ENCODE peak calls at places on chromosomes 2 and 18, in four cellular contexts. R, D, E and X are unnamed samples.

GRCh38 chr2:82330104-82330503 is 2025.6 kb upstream of the LRRTM1 start:
- DNase-seq in R (no peak), E (no peak), D (no peak), X (no peak)

GRCh38 chr2:28565720-28566295 is 69.9 kb downstream of the PLB1 start:
- DNase-seq in E (no peak), R (no peak), D (no peak), X (no peak)

GRCh38 chr2:205712983-205713531 is 30.8 kb downstream of the NRP2 start:
- DNase-seq in E (no peak), D (no peak), R (no peak), X (no peak)

GRCh38 chr2:175275499-175275898 is 94.0 kb upstream of the ATP5MC3 start:
- DNase-seq in E (no peak), R (no peak), D (no peak), X (no peak)

GRCh38 chr2:165203689-165204559 is at the start of gene SCN3A:
- DNase-seq in E (peak), D (no peak), R (peak), X (no peak)

GRCh38 chr2:198186257-198186656 is 381.9 kb downstream of the PLCL1 start:
- DNase-seq in D (no peak), R (no peak), E (no peak), X (no peak)

GRCh38 chr2:35871672-35872071 is 483.9 kb upstream of the CRIM1 start:
- DNase-seq in E (peak), R (no peak), D (no peak), X (no peak)

GRCh38 chr2:240138275-240138984 is 2.0 kb downstream of the OTOS start:
- DNase-seq in E (no peak), D (no peak), R (no peak), X (no peak)

GRCh38 chr2:161321944-161322343 is 13.7 kb downstream of the PSMD14 start:
- DNase-seq in R (no peak), E (no peak), D (no peak), X (no peak)

GRCh38 chr2:42914314-42914713 is 121.9 kb upstream of the HAAO start:
- DNase-seq in D (no peak), R (no peak), E (no peak), X (no peak)

GRCh38 chr2:189442468-189442867 is 1.2 kb downstream of the WDR75 start:
- DNase-seq in R (no peak), E (no peak), D (no peak), X (no peak)

GRCh38 chr2:196131949-196132925 is 39.1 kb downstream of the STK17B start:
- DNase-seq in E (no peak), D (no peak), R (no peak), X (no peak)

GRCh38 chr2:156476516-156477206 is 40.5 kb downstream of the GPD2 start:
- DNase-seq in E (no peak), R (no peak), D (peak), X (no peak)

GRCh38 chr2:28327963-28328922 is 64.4 kb upstream of the FOSL2 start:
- DNase-seq in D (no peak), E (no peak), R (no peak), X (no peak)

GRCh38 chr2:73862987-73863386 is 29.8 kb upstream of the ACTG2 start:
- DNase-seq in R (no peak), D (no peak), E (no peak), X (no peak)

GRCh38 chr2:20625920-20626697 is 24.8 kb downstream of the HS1BP3 start:
- DNase-seq in D (no peak), E (no peak), R (no peak), X (no peak)

GRCh38 chr18:46915800-46916550 is 1.3 kb downstream of the PIAS2 start:
- DNase-seq in E (no peak), D (no peak), R (peak), X (no peak)

GRCh38 chr18:44682181-44682870 is 1.6 kb downstream of the SETBP1 start:
- DNase-seq in E (no peak), R (no peak), D (no peak), X (no peak)

GRCh38 chr18:44681611-44682010 is 923 bp downstream of the SETBP1 start:
- DNase-seq in R (no peak), E (no peak), D (no peak), X (no peak)

GRCh38 chr18:44679912-44680270 is 797 bp upstream of the SETBP1 start:
- DNase-seq in E (no peak), R (no peak), D (no peak), X (no peak)

GRCh38 chr18:44680271-44681038 is at the start of gene SETBP1:
- DNase-seq in R (no peak), D (no peak), E (no peak), X (no peak)

GRCh38 chr18:44681039-44681595 is 429 bp downstream of the SETBP1 start:
- DNase-seq in E (no peak), R (no peak), D (no peak), X (no peak)
- TF ChIP-seq EZH2 in E (no peak), R (no peak), D (peak), X (no peak)

DNA sequence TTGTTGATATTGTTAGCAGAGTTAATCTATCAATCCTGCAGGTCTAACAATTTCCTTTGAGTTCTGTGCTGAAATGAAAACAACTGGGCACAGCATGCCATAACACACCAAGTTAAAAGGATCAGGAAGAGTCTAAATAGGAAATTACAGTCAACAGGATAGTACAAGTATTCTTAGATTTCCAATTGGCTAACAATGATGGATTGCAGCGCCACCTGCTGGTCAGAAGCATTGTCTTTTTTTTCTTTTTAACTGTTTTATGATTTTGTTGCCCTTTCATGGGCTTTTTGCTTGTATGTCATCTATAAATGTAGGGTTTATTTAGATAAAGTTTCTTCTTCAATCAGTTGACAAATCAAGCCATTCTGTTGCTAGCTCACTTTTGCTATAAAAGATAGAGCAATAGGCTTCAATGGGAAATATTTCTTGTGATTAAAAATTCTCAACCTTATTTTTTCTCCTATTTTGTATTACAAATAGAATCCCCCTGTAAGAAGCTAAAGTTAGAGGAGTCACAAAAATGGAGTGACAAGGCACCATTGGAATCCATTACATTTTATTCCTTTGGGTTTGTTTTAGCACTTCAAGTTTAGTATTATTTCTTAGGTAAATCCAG is 40.8 kb upstream of the RPRM start:
- DNase-seq in E (peak), D (peak), R (peak), X (peak)
- TF ChIP-seq BRCA1 in E (no peak), D (no peak), R (no peak), X (no peak)

DNA sequence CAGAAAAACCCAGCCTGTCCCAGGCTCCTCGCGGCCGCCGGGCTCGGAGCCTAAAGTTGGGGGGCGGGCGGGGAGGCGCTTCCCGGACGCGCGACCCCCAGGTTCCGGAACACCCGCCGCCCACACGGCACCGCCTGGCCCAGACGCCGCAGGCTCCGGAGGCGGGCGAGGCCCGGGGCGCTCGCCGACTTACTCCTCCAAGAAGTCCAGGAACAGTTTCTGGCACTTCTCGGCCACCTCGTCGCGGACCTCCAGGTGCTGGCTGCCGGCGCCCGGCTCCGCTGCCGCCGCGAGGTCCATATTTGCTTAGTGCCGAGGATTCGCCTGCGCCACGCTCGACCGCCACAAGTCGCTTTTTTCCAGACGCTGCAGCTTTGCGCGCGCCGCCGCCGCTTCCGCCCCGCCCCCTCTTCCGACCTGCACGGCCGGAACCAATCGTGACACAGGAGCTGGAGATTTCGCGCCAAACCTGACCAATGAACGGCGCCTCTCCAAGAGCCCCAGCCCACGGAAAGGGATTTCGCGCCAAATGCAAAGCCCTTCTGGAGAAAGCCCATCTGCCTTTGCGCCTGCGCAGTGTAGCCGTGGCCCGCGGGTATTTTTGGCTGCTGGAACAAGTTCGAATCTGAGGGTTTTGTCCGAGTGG is at the start of gene MCM6:
- DNase-seq in R (peak), D (peak), E (peak), X (peak)
- TF ChIP-seq CTCF in R (no peak), D (no peak), E (no peak), X (no peak)

GRCh38 chr2:58239243-58239642 is 1.9 kb downstream of the FANCL start:
- DNase-seq in R (no peak), E (no peak), D (no peak), X (no peak)

GRCh38 chr2:58237741-58238140 is 3.4 kb downstream of the FANCL start:
- DNase-seq in E (no peak), D (no peak), R (peak), X (no peak)

GRCh38 chr2:58240595-58240937 is 559 bp downstream of the FANCL start:
- DNase-seq in D (no peak), E (peak), R (peak), X (no peak)

GRCh38 chr2:58235988-58236387 is 5.1 kb downstream of the FANCL start:
- DNase-seq in E (no peak), R (no peak), D (no peak), X (no peak)

DNA sequence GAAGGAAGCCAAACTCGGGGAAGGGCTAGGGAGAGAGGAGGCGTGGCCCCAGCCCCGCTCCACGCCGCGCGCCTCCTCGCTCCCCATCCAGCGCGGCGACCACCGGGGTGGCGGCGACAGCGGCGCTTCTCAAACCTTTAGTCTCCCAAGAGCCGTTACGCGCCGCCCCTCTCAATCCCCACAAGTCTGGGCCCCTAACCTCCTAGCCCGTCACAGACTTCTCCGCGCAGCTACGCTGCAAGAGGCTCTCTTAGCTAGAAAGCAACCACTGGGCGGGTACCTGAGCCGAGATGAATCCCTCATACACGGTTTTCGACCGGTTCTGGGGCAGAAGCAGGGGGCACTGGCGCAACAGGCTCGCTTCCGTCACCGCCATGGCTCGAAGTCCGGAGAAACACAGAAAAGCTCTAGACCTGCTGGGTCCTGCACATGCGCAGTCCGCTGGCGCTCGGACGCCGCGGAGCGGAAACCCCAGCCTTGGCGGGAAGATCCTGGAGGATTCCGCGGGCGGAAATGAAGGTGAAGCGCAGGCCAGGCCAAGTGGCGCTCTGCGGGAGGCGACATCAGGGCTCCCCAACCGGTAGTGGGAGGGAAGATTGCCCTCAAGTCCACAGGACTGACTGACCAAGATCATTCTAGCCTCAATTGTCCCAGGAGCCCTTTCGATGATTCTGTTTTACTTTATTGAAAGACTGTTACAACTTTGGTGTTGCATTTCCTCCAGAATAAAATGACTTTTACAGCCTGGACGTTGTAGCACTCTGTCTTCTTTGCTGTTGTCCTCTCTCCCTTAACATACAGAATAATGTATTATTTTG is at the start of gene FANCL:
- DNase-seq in E (peak), R (peak), D (peak), X (peak)
- TF ChIP-seq EZH2 in E (no peak), R (no peak), D (no peak), X (no peak)

GRCh38 chr2:201546576-201546975 is 95.0 kb downstream of the STRADB start:
- DNase-seq in R (no peak), E (no peak), D (no peak), X (no peak)
- TF ChIP-seq BRCA1 in R (no peak), E (no peak), D (no peak), X (no peak)